ENCODE peak calls at places on chromosomes 16 and 17, in eight cellular contexts. D, I, H, Z, N, L, B and X are unnamed samples.

GRCh38 chr17:61380836-61381525 is 18.7 kb upstream of the TBX2 start:
- DNase-seq in D (no peak), I (no peak), H (no peak), Z (no peak), N (no peak), L (no peak), B (no peak), X (no peak)

GRCh38 chr17:43908111-43908721 is 880 bp upstream of the MPP2 start:
- DNase-seq in D (peak), I (peak), H (peak), Z (peak), N (peak), L (no peak), B (peak), X (peak)

GRCh38 chr17:46739982-46740381 is 78.5 kb downstream of the WNT3 start:
- DNase-seq in D (no peak), I (no peak), H (no peak), Z (no peak), N (no peak), L (no peak), B (no peak), X (no peak)

GRCh38 chr16:20327444-20328041 is at the start of gene GP2:
- DNase-seq in D (no peak), I (no peak), H (peak), Z (no peak), N (peak), L (no peak), B (no peak), X (no peak)

GRCh38 chr17:81471804-81472456 is 40.7 kb downstream of the ACTG1 start:
- DNase-seq in D (no peak), I (no peak), H (peak), Z (no peak), N (no peak), L (no peak), B (peak), X (no peak)

GRCh38 chr16:88940196-88941050 is 36.6 kb downstream of the CBFA2T3 start:
- DNase-seq in D (no peak), I (no peak), H (no peak), Z (no peak), N (no peak), L (no peak), B (no peak), X (peak)

GRCh38 chr16:88804552-88805339 is 1.2 kb downstream of the CDT1 start:
- DNase-seq in D (peak), I (no peak), H (peak), Z (no peak), N (no peak), L (no peak), B (no peak), X (no peak)

GRCh38 chr16:1908983-1909382 is 9.2 kb downstream of the HS3ST6 start:
- DNase-seq in D (no peak), I (no peak), H (no peak), Z (no peak), N (no peak), L (no peak), B (no peak), X (no peak)

GRCh38 chr16:4323845-4324478 is 8.1 kb downstream of the GLIS2 start:
- DNase-seq in D (peak), I (no peak), H (peak), Z (no peak), N (peak), L (peak), B (no peak), X (no peak)

GRCh38 chr17:46821482-46822387 is 3.2 kb upstream of the WNT3 start:
- DNase-seq in D (no peak), I (no peak), H (peak), Z (no peak), N (no peak), L (no peak), B (no peak), X (no peak)

GRCh38 chr16:67115649-67116048 is 5.9 kb downstream of the PHAF1 start:
- DNase-seq in D (no peak), I (peak), H (no peak), Z (no peak), N (no peak), L (peak), B (no peak), X (no peak)

GRCh38 chr16:72099377-72099818 is 5.8 kb downstream of the DHX38 start:
- DNase-seq in D (peak), I (no peak), H (peak), Z (no peak), N (peak), L (peak), B (no peak), X (no peak)

GRCh38 chr17:75524971-75525805 is at the start of gene LLGL2:
- DNase-seq in D (peak), I (no peak), H (peak), Z (peak), N (peak), L (peak), B (peak), X (peak)

GRCh38 chr17:42325026-42325425 is 36.7 kb downstream of the STAT5A start:
- DNase-seq in D (no peak), I (no peak), H (no peak), Z (no peak), N (no peak), L (peak), B (no peak), X (no peak)

GRCh38 chr17:51630101-51630671 is 369.8 kb downstream of the UTP18 start:
- DNase-seq in D (no peak), I (no peak), H (peak), Z (no peak), N (no peak), L (no peak), B (no peak), X (no peak)

GRCh38 chr17:31794111-31794510 is 64.9 kb downstream of the COPRS start:
- DNase-seq in D (no peak), I (no peak), H (no peak), Z (no peak), N (no peak), L (no peak), B (no peak), X (no peak)

GRCh38 chr16:75265911-75266701 is 14.7 kb upstream of the BCAR1 start:
- DNase-seq in D (peak), I (peak), H (peak), Z (no peak), N (peak), L (peak), B (no peak), X (no peak)

GRCh38 chr17:2025220-2025621 is at the start of gene RTN4RL1:
- DNase-seq in D (peak), I (no peak), H (peak), Z (peak), N (peak), L (peak), B (no peak), X (peak)

GRCh38 chr16:72997141-72997542 is 50.8 kb downstream of the ZFHX3 start:
- DNase-seq in D (peak), I (peak), H (no peak), Z (no peak), N (peak), L (no peak), B (peak), X (no peak)